ENCODE peak calls at places on chromosomes 7 and 10, in five cellular contexts. I, S, R, D and Q are unnamed samples. For H3K4me1 and H3K27me3, the result is how much of the 10 kb centered on the place peaks cover.

GRCh38 chr7:32223721-32224120 is 153.5 kb upstream of the PDE1C start:
- DNase-seq in I (no peak), S (no peak), D (no peak), R (no peak), Q (no peak)

GRCh38 chr7:18177815-18178660 is 150.4 kb upstream of the PRPS1L1 start:
- DNase-seq in D (peak), S (no peak), I (no peak), R (no peak), Q (no peak)

GRCh38 chr7:32299133-32299702 is 191.0 kb downstream of the LSM5 start:
- DNase-seq in S (peak), D (peak), R (no peak), I (no peak), Q (peak)

GRCh38 chr10:94219829-94220228 is 142.9 kb downstream of the NOC3L start:
- DNase-seq in S (no peak), D (no peak), I (no peak), R (no peak), Q (no peak)

GRCh38 chr10:99433378-99434020 is 3.1 kb upstream of the GOT1 start:
- DNase-seq in I (no peak), S (no peak), R (no peak), D (no peak), Q (no peak)

GRCh38 chr10:114437456-114438292 is 33.4 kb upstream of the AFAP1L2 start:
- DNase-seq in I (no peak), D (peak), R (no peak), S (no peak), Q (peak)

GRCh38 chr7:20560325-20561180 is 54.9 kb upstream of the ABCB5 start:
- DNase-seq in D (no peak), I (no peak), R (no peak), S (no peak), Q (no peak)

GRCh38 chr10:59748834-59749233 is 4.4 kb downstream of the MRLN start:
- DNase-seq in I (no peak), R (no peak), D (peak), S (no peak), Q (no peak)

GRCh38 chr7:1950623-1951523 is 280.8 kb downstream of the ELFN1 start:
- DNase-seq in R (no peak), D (no peak), I (no peak), S (peak), Q (no peak)

GRCh38 chr10:77507313-77507712 is 130.3 kb downstream of the KCNMA1 start:
- DNase-seq in I (no peak), D (no peak), S (no peak), R (no peak), Q (no peak)

GRCh38 chr7:124550036-124550435 is 215.6 kb downstream of the GPR37 start:
- DNase-seq in S (no peak), R (no peak), I (no peak), D (no peak), Q (no peak)

GRCh38 chr7:20007510-20007909 is 209.7 kb downstream of the MACC1 start:
- DNase-seq in S (no peak), I (no peak), R (no peak), D (no peak), Q (no peak)

GRCh38 chr10:124069341-124069740 is 24.1 kb downstream of the CHST15 start:
- DNase-seq in D (no peak), S (no peak), R (no peak), I (no peak), Q (no peak)

GRCh38 chr10:124066744-124067714 is 26.4 kb downstream of the CHST15 start:
- DNase-seq in I (no peak), R (no peak), D (no peak), S (no peak), Q (no peak)

GRCh38 chr10:124068929-124069328 is 24.5 kb downstream of the CHST15 start:
- DNase-seq in R (no peak), I (no peak), D (no peak), S (no peak), Q (no peak)

GRCh38 chr10:124065382-124066155 is 27.8 kb downstream of the CHST15 start:
- DNase-seq in S (no peak), D (peak), I (no peak), R (no peak), Q (no peak)

GRCh38 chr10:124067825-124068400 is 25.5 kb downstream of the CHST15 start:
- DNase-seq in I (no peak), D (no peak), R (no peak), S (no peak), Q (no peak)
- H3K4me1 ChIP-seq in I (under half), D (under half), R (under half), S (under half), Q (under half)

GRCh38 chr7:29622335-29623265 is 59.0 kb downstream of the PRR15 start:
- DNase-seq in D (peak), I (no peak), S (no peak), R (no peak), Q (no peak)
- H3K4me3 ChIP-seq in D (no peak), I (no peak), S (no peak), R (no peak), Q (no peak)

GRCh38 chr7:155374276-155375252 is 76.9 kb downstream of the INSIG1 start:
- DNase-seq in R (no peak), S (no peak), I (no peak), D (no peak), Q (no peak)
- H3K27me3 ChIP-seq in R (half or more), S (half or more), I (half or more), D (half or more), Q (half or more)

GRCh38 chr10:96289218-96289910 is 14.9 kb upstream of the DNTT start:
- DNase-seq in D (no peak), I (no peak), S (no peak), R (no peak), Q (no peak)

GRCh38 chr10:96290368-96291133 is 13.7 kb upstream of the DNTT start:
- DNase-seq in R (no peak), S (no peak), D (no peak), I (no peak), Q (no peak)

GRCh38 chr10:96295475-96295874 is 8.8 kb upstream of the DNTT start:
- DNase-seq in D (no peak), R (no peak), S (no peak), I (no peak), Q (no peak)

GRCh38 chr10:96288151-96288621 is 16.0 kb upstream of the DNTT start:
- DNase-seq in I (no peak), S (no peak), D (no peak), R (no peak), Q (no peak)

DNA sequence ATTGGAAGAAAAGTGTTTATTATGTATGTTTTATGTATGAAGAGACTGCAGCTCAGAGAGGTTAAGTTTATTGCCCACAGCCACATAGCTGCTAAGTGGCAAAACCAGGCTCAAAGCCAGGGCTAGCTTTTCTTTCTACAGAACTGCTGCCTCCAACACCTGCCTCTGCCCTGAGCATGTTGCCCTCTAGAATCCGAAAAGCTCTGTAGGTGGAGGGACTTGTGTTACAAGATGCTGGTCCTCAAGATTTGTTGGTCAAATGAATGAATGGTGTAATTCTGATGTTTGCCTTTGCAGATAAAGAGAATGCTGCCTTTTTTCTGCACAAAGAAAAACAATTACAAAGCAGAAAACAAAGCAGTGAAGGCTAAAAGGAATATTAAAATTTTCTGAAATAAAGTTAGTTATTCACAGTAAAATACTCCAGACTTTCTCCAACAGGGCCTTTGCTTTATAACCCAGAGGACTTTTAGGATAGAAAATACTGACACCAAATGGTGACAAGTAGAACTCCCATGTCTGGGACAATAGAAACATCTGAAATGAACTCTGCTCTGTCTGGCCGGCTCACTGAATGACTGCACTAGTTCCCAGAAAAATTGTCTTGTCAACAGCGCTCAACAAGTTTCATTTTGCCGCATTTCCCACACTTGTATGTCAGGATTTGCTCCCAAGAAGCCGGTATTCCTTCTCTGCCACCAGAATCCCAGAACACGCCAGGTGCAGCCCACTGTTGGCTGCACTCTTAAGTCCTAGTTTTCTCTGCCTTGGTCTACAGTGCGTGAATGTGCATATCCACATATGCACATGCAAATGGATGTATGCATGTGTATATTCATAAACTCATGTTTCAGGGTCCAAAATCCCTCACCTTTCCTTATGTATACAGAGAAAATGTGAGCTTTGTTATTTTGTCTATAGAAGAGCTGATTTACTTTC is 11.0 kb upstream of the DNTT start:
- DNase-seq in S (no peak), D (peak), I (no peak), R (no peak), Q (peak)
- H3K4me1 ChIP-seq in S (under half), D (under half), I (under half), R (under half), Q (under half)

GRCh38 chr10:133324857-133325260 is 11.8 kb downstream of the CALY start:
- DNase-seq in D (no peak), R (no peak), I (no peak), S (no peak), Q (no peak)
- H3K4me3 ChIP-seq in D (no peak), R (peak), I (peak), S (no peak), Q (no peak)

GRCh38 chr10:123704812-123705211 is 38.7 kb downstream of the GPR26 start:
- DNase-seq in I (no peak), D (no peak), S (no peak), R (no peak), Q (no peak)

GRCh38 chr10:123704076-123704475 is 37.9 kb downstream of the GPR26 start:
- DNase-seq in I (no peak), S (no peak), R (no peak), D (no peak), Q (no peak)

GRCh38 chr10:123703195-123703790 is 37.1 kb downstream of the GPR26 start:
- DNase-seq in I (no peak), S (no peak), R (no peak), D (no peak), Q (no peak)
- H3K27me3 ChIP-seq in I (under half), S (under half), R (under half), D (under half), Q (under half)

DNA sequence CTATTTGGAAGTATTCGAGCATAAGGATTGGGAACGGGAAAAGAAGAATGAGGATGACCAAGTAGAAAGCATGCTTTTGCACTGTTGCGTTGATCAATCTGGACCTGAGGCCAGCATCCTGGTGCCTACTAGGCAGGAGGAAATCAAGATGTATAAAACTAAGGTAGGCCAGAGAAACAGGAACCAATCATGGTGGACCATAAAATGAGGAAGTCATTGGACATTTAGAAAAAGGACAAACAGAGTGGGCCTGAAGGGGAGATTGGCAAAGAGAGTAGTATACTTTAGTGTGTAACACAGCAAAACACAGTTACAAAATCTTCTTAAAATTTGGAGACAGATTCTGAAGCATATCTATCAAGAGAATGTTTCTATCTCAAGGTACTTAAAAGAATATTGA is 171.1 kb upstream of the FZD1 start:
- DNase-seq in S (no peak), D (no peak), R (no peak), I (no peak), Q (no peak)
- H3K4me1 ChIP-seq in S (under half), D (under half), R (under half), I (under half), Q (under half)

GRCh38 chr10:98414578-98414931 is 427 bp downstream of the PYROXD2 start:
- DNase-seq in S (no peak), I (no peak), D (no peak), R (no peak), Q (no peak)
- H3K4me3 ChIP-seq in S (peak), I (peak), D (peak), R (peak), Q (peak)

DNA sequence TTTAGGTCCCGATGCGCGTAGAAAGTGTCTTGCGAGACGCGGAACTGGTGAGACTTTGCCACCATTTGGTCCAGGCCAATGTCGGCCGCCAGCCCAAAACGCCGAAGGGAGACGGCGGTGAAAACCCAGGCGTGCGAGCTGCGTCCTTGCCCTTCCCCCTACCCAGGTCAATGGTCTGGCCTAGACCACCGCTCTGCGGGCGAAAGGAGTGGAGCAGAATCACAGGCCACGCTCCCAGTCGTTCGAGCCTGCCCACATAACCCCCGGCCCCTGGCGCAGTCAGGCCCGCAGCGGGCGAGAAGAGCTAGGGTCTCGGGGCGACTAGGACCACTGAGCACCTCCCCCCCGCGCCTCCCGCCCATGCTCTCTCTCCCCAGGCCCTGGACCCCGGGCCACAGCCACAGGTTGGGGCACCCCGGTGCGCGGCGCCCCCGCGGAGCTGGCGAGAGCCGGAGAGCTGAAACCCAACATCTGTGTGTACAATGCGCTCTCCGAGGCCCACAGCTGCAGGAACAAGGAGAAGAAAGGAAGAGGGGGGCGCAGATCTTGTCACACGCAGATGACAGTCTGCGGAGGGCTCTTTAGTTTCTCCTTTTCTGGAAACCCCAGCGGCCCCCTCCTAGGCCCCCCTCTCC is 354.8 kb downstream of the DNAJB6 start:
- DNase-seq in I (no peak), R (no peak), D (no peak), S (no peak), Q (no peak)
- H3K27me3 ChIP-seq in I (half or more), R (half or more), D (half or more), S (half or more), Q (under half)